ENCODE peak calls at places on chromosome 14, in seven cellular contexts. A, J, N, H, C, E and L are unnamed samples.
A peak's percentile ranks its signal among the peaks of the same experiment; 100 is the strongest.

GRCh38 chr14:32627545-32628298 is 298.6 kb downstream of the AKAP6 start:
- DNase-seq in A (no peak), J (no peak), N (no peak), H (no peak), C (no peak), E (no peak), L (no peak)

GRCh38 chr14:24179961-24180726 is 8.3 kb downstream of the REC8 start:
- DNase-seq in A (no peak), J (peak; percentile 24), N (no peak), H (no peak), C (no peak), E (peak; percentile 79), L (no peak)

GRCh38 chr14:25862068-25862467 is 735.8 kb downstream of the NOVA1 start:
- DNase-seq in A (no peak), J (no peak), N (no peak), H (no peak), C (no peak), E (no peak), L (no peak)

GRCh38 chr14:94388027-94388895 is at the start of gene SERPINA1:
- DNase-seq in A (no peak), J (peak; percentile 28), N (no peak), H (no peak), C (no peak), E (no peak), L (no peak)

GRCh38 chr14:34213332-34213731 is 248.7 kb downstream of the SPTSSA start:
- DNase-seq in A (no peak), J (no peak), N (no peak), H (no peak), C (no peak), E (no peak), L (no peak)

GRCh38 chr14:58944226-58944769 is 244.2 kb upstream of the DAAM1 start:
- DNase-seq in A (no peak), J (no peak), N (peak; percentile 29), H (no peak), C (peak; percentile 23), E (no peak), L (no peak)

GRCh38 chr14:65575389-65575788 is 162.9 kb downstream of the FUT8 start:
- DNase-seq in A (no peak), J (no peak), N (no peak), H (no peak), C (no peak), E (no peak), L (no peak)

GRCh38 chr14:67232066-67232465 is 9.2 kb upstream of the PALS1 start:
- DNase-seq in A (no peak), J (no peak), N (no peak), H (no peak), C (no peak), E (no peak), L (no peak)

GRCh38 chr14:103519837-103520212 is 2.8 kb downstream of the CKB start:
- DNase-seq in A (no peak), J (peak; percentile 95), N (no peak), H (no peak), C (no peak), E (no peak), L (no peak)

GRCh38 chr14:43898709-43899108 is 608.4 kb downstream of the FSCB start:
- DNase-seq in A (no peak), J (no peak), N (no peak), H (no peak), C (no peak), E (no peak), L (no peak)

GRCh38 chr14:69424139-69424923 is 25.8 kb downstream of the SLC39A9 start:
- DNase-seq in A (no peak), J (no peak), N (no peak), H (no peak), C (no peak), E (peak; percentile 14), L (no peak)

GRCh38 chr14:78162202-78162601 is 8.0 kb upstream of the NRXN3 start:
- DNase-seq in A (no peak), J (no peak), N (no peak), H (no peak), C (no peak), E (no peak), L (no peak)

GRCh38 chr14:91317381-91318313 is 73.1 kb upstream of the GPR68 start:
- DNase-seq in A (peak; percentile 32), J (peak; percentile 54), N (no peak), H (no peak), C (no peak), E (no peak), L (no peak)

GRCh38 chr14:68880581-68881105 is 87.8 kb upstream of the ZFP36L1 start:
- DNase-seq in A (no peak), J (no peak), N (no peak), H (no peak), C (no peak), E (no peak), L (no peak)

GRCh38 chr14:75461755-75462349 is 34.0 kb downstream of the JDP2 start:
- DNase-seq in A (no peak), J (no peak), N (no peak), H (no peak), C (no peak), E (no peak), L (no peak)

GRCh38 chr14:37824936-37825698 is 229.7 kb downstream of the TTC6 start:
- DNase-seq in A (no peak), J (no peak), N (no peak), H (no peak), C (no peak), E (no peak), L (no peak)

GRCh38 chr14:101288436-101289229 is 272.7 kb upstream of the DIO3 start:
- DNase-seq in A (no peak), J (no peak), N (no peak), H (no peak), C (no peak), E (peak; percentile 10), L (no peak)

GRCh38 chr14:52299692-52300278 is 14.3 kb upstream of the PTGER2 start:
- DNase-seq in A (no peak), J (no peak), N (peak; percentile 33), H (peak; percentile 31), C (peak; percentile 43), E (peak; percentile 67), L (peak; percentile 29)

GRCh38 chr14:57464013-57464730 is 29.5 kb downstream of the CCDC198 start:
- DNase-seq in A (no peak), J (no peak), N (no peak), H (no peak), C (no peak), E (no peak), L (no peak)

GRCh38 chr14:29144598-29144997 is 378.0 kb downstream of the FOXG1 start:
- DNase-seq in A (no peak), J (no peak), N (no peak), H (no peak), C (no peak), E (peak; percentile 50), L (no peak)

GRCh38 chr14:94099006-94099405 is 11.5 kb upstream of the IFI27 start:
- DNase-seq in A (no peak), J (no peak), N (no peak), H (no peak), C (no peak), E (no peak), L (no peak)

GRCh38 chr14:34018564-34019244 is 67.8 kb upstream of the EGLN3 start:
- DNase-seq in A (no peak), J (no peak), N (no peak), H (no peak), C (no peak), E (peak; percentile 21), L (no peak)

GRCh38 chr14:71324767-71325272 is 417.6 kb downstream of the PCNX1 start:
- DNase-seq in A (no peak), J (no peak), N (peak; percentile 20), H (no peak), C (peak; percentile 13), E (no peak), L (no peak)

GRCh38 chr14:64801800-64802199 is 77.9 kb downstream of the SPTB start:
- DNase-seq in A (no peak), J (no peak), N (peak; percentile 77), H (no peak), C (peak; percentile 53), E (peak; percentile 48), L (no peak)

GRCh38 chr14:49895480-49895879 is 2.6 kb downstream of the ARF6 start:
- DNase-seq in A (no peak), J (no peak), N (no peak), H (no peak), C (no peak), E (no peak), L (no peak)

GRCh38 chr14:24068711-24069410 is 2.5 kb upstream of the CPNE6 start:
- DNase-seq in A (no peak), J (no peak), N (no peak), H (no peak), C (no peak), E (no peak), L (peak; percentile 9)

GRCh38 chr14:99239661-99240092 is 32.3 kb downstream of the BCL11B start:
- DNase-seq in A (no peak), J (no peak), N (no peak), H (no peak), C (no peak), E (no peak), L (no peak)

GRCh38 chr14:55899531-55899930 is 218.7 kb upstream of the PELI2 start:
- DNase-seq in A (no peak), J (no peak), N (no peak), H (no peak), C (no peak), E (no peak), L (no peak)

GRCh38 chr14:105528197-105528858 is 1.9 kb downstream of the TMEM121 start:
- DNase-seq in A (no peak), J (peak; percentile 78), N (peak; percentile 73), H (no peak), C (peak; percentile 92), E (peak; percentile 98), L (peak; percentile 95)

GRCh38 chr14:74649167-74649566 is 37.1 kb upstream of the LTBP2 start:
- DNase-seq in A (no peak), J (no peak), N (no peak), H (no peak), C (no peak), E (no peak), L (no peak)

GRCh38 chr14:20460458-20461229 is 590 bp downstream of the PIP4P1 start:
- DNase-seq in A (no peak), J (peak; percentile 60), N (no peak), H (no peak), C (no peak), E (no peak), L (no peak)

GRCh38 chr14:100900837-100901390 is 2.6 kb downstream of the RTL1 start:
- DNase-seq in A (no peak), J (no peak), N (peak; percentile 87), H (peak; percentile 41), C (peak; percentile 51), E (no peak), L (no peak)

GRCh38 chr14:90839889-90840266 is 23.6 kb upstream of the TTC7B start:
- DNase-seq in A (no peak), J (no peak), N (no peak), H (no peak), C (no peak), E (no peak), L (no peak)